ENCODE peak calls at places on chromosome 9, in four cellular contexts. N, K, D and T are unnamed samples.

GRCh38 chr9:33106827-33107621 is 30.6 kb upstream of the SMU1 start:
- DNase-seq in N (peak; percentile 93), K (peak; percentile 83), D (peak; percentile 59), T (no peak)

GRCh38 chr9:91089405-91090131 is 272.1 kb downstream of the AUH start:
- DNase-seq in N (peak; percentile 50), K (no peak), D (no peak), T (no peak)

GRCh38 chr9:9750719-9751118 is 862.1 kb downstream of the PTPRD start:
- DNase-seq in N (no peak), K (no peak), D (no peak), T (no peak)

GRCh38 chr9:133634024-133634691 is 2.0 kb upstream of the DBH start:
- DNase-seq in N (no peak), K (no peak), D (no peak), T (no peak)

GRCh38 chr9:119986205-119986604 is 593.8 kb downstream of the CDK5RAP2 start:
- DNase-seq in N (no peak), K (no peak), D (no peak), T (no peak)

GRCh38 chr9:98879094-98879957 is 64.4 kb upstream of the COL15A1 start:
- DNase-seq in N (no peak), K (no peak), D (no peak), T (no peak)

GRCh38 chr9:32251539-32251938 is 132.9 kb upstream of the ACO1 start:
- DNase-seq in N (peak; percentile 47), K (peak; percentile 12), D (no peak), T (peak; percentile 52)

GRCh38 chr9:71769175-71770165 is 1.2 kb upstream of the CEMIP2 start:
- DNase-seq in N (peak; percentile 81), K (no peak), D (no peak), T (peak; percentile 50)

GRCh38 chr9:87263291-87263690 is 234.4 kb upstream of the DAPK1 start:
- DNase-seq in N (no peak), K (no peak), D (no peak), T (no peak)